ENCODE peak calls at places on chromosomes 2 and 18, in five cellular contexts. R, V, O, P and M are unnamed samples.

GRCh38 chr18:49754866-49755265 is 58.5 kb downstream of the ACAA2 start:
- DNase-seq in R (no peak), V (no peak), O (no peak), P (peak), M (peak)

GRCh38 chr2:219406861-219407230 is 11.3 kb upstream of the DES start:
- DNase-seq in R (no peak), V (no peak), O (no peak), P (peak), M (no peak)

GRCh38 chr2:67871696-67872320 is 191.0 kb downstream of the C1D start:
- DNase-seq in R (no peak), V (no peak), O (no peak), P (peak), M (peak)

GRCh38 chr2:74740395-74741075 is 86.5 kb downstream of the SEMA4F start:
- DNase-seq in R (peak), V (no peak), O (peak), P (peak), M (peak)

GRCh38 chr2:27021253-27021801 is 11.4 kb upstream of the TMEM214 start:
- DNase-seq in R (no peak), V (no peak), O (peak), P (peak), M (no peak)

GRCh38 chr2:152587187-152587947 is 129.9 kb downstream of the PRPF40A start:
- DNase-seq in R (no peak), V (no peak), O (no peak), P (peak), M (no peak)

GRCh38 chr2:127106998-127107621 is at the start of gene BIN1:
- DNase-seq in R (peak), V (peak), O (peak), P (peak), M (peak)

GRCh38 chr2:101435011-101435862 is 39.7 kb downstream of the RFX8 start:
- DNase-seq in R (no peak), V (no peak), O (no peak), P (peak), M (no peak)

GRCh38 chr18:22318745-22319407 is 98.8 kb downstream of the CTAGE1 start:
- DNase-seq in R (no peak), V (no peak), O (no peak), P (no peak), M (no peak)

GRCh38 chr2:37543967-37544366 is 127.5 kb downstream of the CDC42EP3 start:
- DNase-seq in R (no peak), V (no peak), O (no peak), P (no peak), M (no peak)

GRCh38 chr2:31931916-31932315 is 78.9 kb downstream of the MEMO1 start:
- DNase-seq in R (no peak), V (no peak), O (no peak), P (no peak), M (no peak)

GRCh38 chr18:63511285-63511684 is 30.9 kb upstream of the SERPINB12 start:
- DNase-seq in R (no peak), V (no peak), O (peak), P (peak), M (peak)

GRCh38 chr2:210456571-210456970 is 20.0 kb downstream of the LANCL1 start:
- DNase-seq in R (no peak), V (no peak), O (no peak), P (no peak), M (no peak)

GRCh38 chr2:115738138-115738537 is 1295.7 kb downstream of the DPP10 start:
- DNase-seq in R (no peak), V (no peak), O (no peak), P (no peak), M (no peak)

GRCh38 chr18:11040823-11041712 is 108.3 kb downstream of the PIEZO2 start:
- DNase-seq in R (no peak), V (no peak), O (peak), P (peak), M (peak)

GRCh38 chr2:177733-178132 is 86.1 kb downstream of the SH3YL1 start:
- DNase-seq in R (no peak), V (no peak), O (no peak), P (no peak), M (no peak)

GRCh38 chr2:197760293-197760657 is 24.8 kb downstream of the BOLL start:
- DNase-seq in R (no peak), V (no peak), O (no peak), P (no peak), M (no peak)

GRCh38 chr2:239677455-239678185 is 276.8 kb upstream of the HDAC4 start:
- DNase-seq in R (no peak), V (no peak), O (no peak), P (no peak), M (no peak)

GRCh38 chr2:190205643-190206042 is 114.0 kb downstream of the HIBCH start:
- DNase-seq in R (no peak), V (no peak), O (no peak), P (no peak), M (peak)

GRCh38 chr2:168424112-168424951 is 31.7 kb upstream of the CERS6 start:
- DNase-seq in R (no peak), V (no peak), O (no peak), P (no peak), M (peak)

GRCh38 chr2:175030380-175031271 is 25.4 kb upstream of the CHN1 start:
- DNase-seq in R (no peak), V (no peak), O (peak), P (peak), M (peak)

GRCh38 chr2:71530246-71530986 is 77.1 kb downstream of the DYSF start:
- DNase-seq in R (no peak), V (no peak), O (peak), P (peak), M (peak)

GRCh38 chr2:79235135-79235534 is 75.6 kb upstream of the REG3A start:
- DNase-seq in R (no peak), V (no peak), O (no peak), P (no peak), M (no peak)
- TF ChIP-seq CTCF in R (no peak), V (no peak), O (no peak), P (no peak), M (peak)

GRCh38 chr18:7035807-7036206 is 81.8 kb downstream of the LAMA1 start:
- DNase-seq in R (no peak), V (no peak), O (no peak), P (no peak), M (no peak)

GRCh38 chr18:7034924-7035323 is 82.7 kb downstream of the LAMA1 start:
- DNase-seq in R (no peak), V (no peak), O (no peak), P (no peak), M (no peak)

GRCh38 chr18:7037470-7037869 is 80.1 kb downstream of the LAMA1 start:
- DNase-seq in R (no peak), V (no peak), O (no peak), P (no peak), M (no peak)

GRCh38 chr18:7032537-7032936 is 85.1 kb downstream of the LAMA1 start:
- DNase-seq in R (no peak), V (no peak), O (no peak), P (no peak), M (no peak)

DNA sequence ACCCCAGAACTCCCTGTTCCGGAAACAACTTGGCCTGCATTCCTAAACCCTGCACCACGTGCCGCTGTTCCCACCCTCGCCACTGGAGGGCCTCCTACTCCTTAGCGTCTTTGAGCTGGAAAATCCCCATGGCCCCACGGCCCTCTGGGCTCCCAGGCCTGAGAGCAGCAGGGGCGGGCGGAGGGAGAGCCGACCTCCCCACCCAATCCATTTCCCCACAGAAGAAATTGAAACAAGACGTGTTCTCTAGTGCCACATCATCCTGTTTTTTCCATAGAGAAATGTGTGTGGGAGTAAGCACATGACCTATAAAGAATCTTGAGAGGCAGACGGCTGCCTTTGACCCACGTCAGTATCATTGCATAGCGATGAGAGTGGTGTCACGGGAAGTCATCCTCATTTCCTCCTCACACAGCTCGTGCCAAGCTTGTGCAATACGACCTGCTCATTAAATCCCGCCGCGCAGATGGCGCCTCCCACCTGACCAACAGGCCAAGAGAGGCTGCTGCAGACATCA is 79.2 kb downstream of the LAMA1 start:
- DNase-seq in R (peak), V (no peak), O (peak), P (peak), M (peak)
- TF ChIP-seq CTCF in R (peak), V (no peak), O (peak), P (peak), M (peak)

GRCh38 chr18:57910817-57911216 is 107.7 kb upstream of the ATP8B1 start:
- DNase-seq in R (no peak), V (no peak), O (peak), P (no peak), M (no peak)
- TF ChIP-seq CTCF in R (no peak), V (no peak), O (peak), P (peak), M (peak)

GRCh38 chr2:43542285-43542933 is 53.4 kb downstream of the THADA start:
- DNase-seq in R (no peak), V (no peak), O (no peak), P (peak), M (peak)
- TF ChIP-seq CTCF in R (peak), V (peak), O (no peak), P (peak), M (peak)